ENCODE peak calls at places on chromosomes 12 and 14, in five cellular contexts. One of them, this sample, is unnamed.

GRCh38 chr12:75611041-75611440 is 99.6 kb upstream of the KRR1 start:
- DNase-seq in K562: no peak
- DNase-seq in endothelial cell of umbilical vein: no peak
- DNase-seq in A549: no peak
- DNase-seq in GM12878: no peak
- DNase-seq in this sample: peak

GRCh38 chr12:34291001-34291400 is 268.7 kb downstream of the ALG10 start:
- DNase-seq in K562: no peak
- DNase-seq in A549: no peak
- DNase-seq in endothelial cell of umbilical vein: no peak
- DNase-seq in GM12878: no peak
- DNase-seq in this sample: no peak

GRCh38 chr14:64673748-64674147 is 30.5 kb upstream of the PLEKHG3 start:
- DNase-seq in GM12878: peak
- DNase-seq in A549: no peak
- DNase-seq in K562: no peak
- DNase-seq in endothelial cell of umbilical vein: no peak
- DNase-seq in this sample: peak

GRCh38 chr12:88188180-88188579 is 46.1 kb downstream of the TMTC3 start:
- DNase-seq in A549: no peak
- DNase-seq in GM12878: no peak
- DNase-seq in endothelial cell of umbilical vein: no peak
- DNase-seq in K562: no peak
- DNase-seq in this sample: no peak

GRCh38 chr14:101188571-101188915 is 285.0 kb upstream of the RTL1 start:
- DNase-seq in K562: no peak
- DNase-seq in GM12878: no peak
- DNase-seq in endothelial cell of umbilical vein: no peak
- DNase-seq in A549: no peak
- DNase-seq in this sample: no peak

GRCh38 chr14:95057851-95058250 is 99.5 kb downstream of the DICER1 start:
- DNase-seq in endothelial cell of umbilical vein: no peak
- DNase-seq in A549: no peak
- DNase-seq in GM12878: no peak
- DNase-seq in K562: no peak
- DNase-seq in this sample: no peak

GRCh38 chr14:103031956-103032355 is 25.4 kb downstream of the CDC42BPB start:
- DNase-seq in A549: peak
- DNase-seq in K562: no peak
- DNase-seq in GM12878: no peak
- DNase-seq in endothelial cell of umbilical vein: peak
- DNase-seq in this sample: no peak

GRCh38 chr14:74860899-74861733 is 14.8 kb downstream of the PROX2 start:
- DNase-seq in GM12878: no peak
- DNase-seq in endothelial cell of umbilical vein: peak
- DNase-seq in K562: peak
- DNase-seq in A549: peak
- DNase-seq in this sample: peak

GRCh38 chr12:31651893-31652521 is 7.5 kb upstream of the ETFBKMT start:
- DNase-seq in GM12878: no peak
- DNase-seq in K562: peak
- DNase-seq in A549: no peak
- DNase-seq in endothelial cell of umbilical vein: no peak
- DNase-seq in this sample: no peak

GRCh38 chr12:105036937-105037649 is 47.2 kb downstream of the ALDH1L2 start:
- DNase-seq in endothelial cell of umbilical vein: peak
- DNase-seq in GM12878: no peak
- DNase-seq in K562: no peak
- DNase-seq in A549: no peak
- DNase-seq in this sample: no peak

GRCh38 chr12:28159688-28160087 is 30.6 kb upstream of the CCDC91 start:
- DNase-seq in GM12878: no peak
- DNase-seq in endothelial cell of umbilical vein: no peak
- DNase-seq in K562: no peak
- DNase-seq in A549: no peak
- DNase-seq in this sample: no peak

GRCh38 chr14:104388011-104388521 is 191.5 kb upstream of the C14orf180 start:
- DNase-seq in A549: no peak
- DNase-seq in K562: no peak
- DNase-seq in endothelial cell of umbilical vein: no peak
- DNase-seq in GM12878: no peak
- DNase-seq in this sample: no peak

GRCh38 chr12:113673524-113674238 is 202.0 kb upstream of the LHX5 start:
- DNase-seq in A549: no peak
- DNase-seq in GM12878: no peak
- DNase-seq in endothelial cell of umbilical vein: no peak
- DNase-seq in K562: no peak
- DNase-seq in this sample: no peak

GRCh38 chr12:32548691-32549412 is 130.2 kb upstream of the DNM1L start:
- DNase-seq in K562: no peak
- DNase-seq in A549: no peak
- DNase-seq in GM12878: no peak
- DNase-seq in endothelial cell of umbilical vein: peak
- DNase-seq in this sample: no peak

GRCh38 chr12:124006582-124007170 is 33.7 kb downstream of the ZNF664 start:
- DNase-seq in GM12878: no peak
- DNase-seq in K562: peak
- DNase-seq in endothelial cell of umbilical vein: no peak
- DNase-seq in A549: no peak
- DNase-seq in this sample: no peak

GRCh38 chr14:85195872-85196477 is 334.0 kb upstream of the FLRT2 start:
- DNase-seq in GM12878: no peak
- DNase-seq in K562: no peak
- DNase-seq in endothelial cell of umbilical vein: peak
- DNase-seq in A549: peak
- DNase-seq in this sample: peak

GRCh38 chr12:45987339-45987726 is 3.0 kb downstream of the SCAF11 start:
- DNase-seq in GM12878: no peak
- DNase-seq in K562: no peak
- DNase-seq in A549: no peak
- DNase-seq in endothelial cell of umbilical vein: no peak
- DNase-seq in this sample: no peak

GRCh38 chr12:132284618-132285310 is 44.6 kb downstream of the GALNT9 start:
- DNase-seq in A549: peak
- DNase-seq in endothelial cell of umbilical vein: no peak
- DNase-seq in GM12878: no peak
- DNase-seq in K562: no peak
- DNase-seq in this sample: no peak

GRCh38 chr12:116152268-116152667 is 125.2 kb downstream of the MED13L start:
- DNase-seq in GM12878: no peak
- DNase-seq in endothelial cell of umbilical vein: no peak
- DNase-seq in K562: no peak
- DNase-seq in A549: no peak
- DNase-seq in this sample: no peak

GRCh38 chr14:91517013-91517412 is 6.9 kb upstream of the PPP4R3A start:
- DNase-seq in A549: no peak
- DNase-seq in endothelial cell of umbilical vein: no peak
- DNase-seq in K562: no peak
- DNase-seq in GM12878: no peak
- DNase-seq in this sample: no peak

GRCh38 chr14:52473557-52473956 is 78.7 kb downstream of the TXNDC16 start:
- DNase-seq in A549: no peak
- DNase-seq in endothelial cell of umbilical vein: peak
- DNase-seq in GM12878: no peak
- DNase-seq in K562: peak
- DNase-seq in this sample: peak

GRCh38 chr12:26188132-26188531 is 7.2 kb upstream of the SSPN start:
- DNase-seq in K562: no peak
- DNase-seq in GM12878: no peak
- DNase-seq in endothelial cell of umbilical vein: no peak
- DNase-seq in A549: no peak
- DNase-seq in this sample: no peak

GRCh38 chr14:87994974-87995373 is 2.0 kb upstream of the GALC start:
- DNase-seq in A549: no peak
- DNase-seq in K562: peak
- DNase-seq in GM12878: peak
- DNase-seq in endothelial cell of umbilical vein: no peak
- DNase-seq in this sample: no peak

GRCh38 chr14:96756745-96757144 is 40.4 kb upstream of the VRK1 start:
- DNase-seq in A549: no peak
- DNase-seq in GM12878: no peak
- DNase-seq in K562: peak
- DNase-seq in endothelial cell of umbilical vein: no peak
- DNase-seq in this sample: no peak

DNA sequence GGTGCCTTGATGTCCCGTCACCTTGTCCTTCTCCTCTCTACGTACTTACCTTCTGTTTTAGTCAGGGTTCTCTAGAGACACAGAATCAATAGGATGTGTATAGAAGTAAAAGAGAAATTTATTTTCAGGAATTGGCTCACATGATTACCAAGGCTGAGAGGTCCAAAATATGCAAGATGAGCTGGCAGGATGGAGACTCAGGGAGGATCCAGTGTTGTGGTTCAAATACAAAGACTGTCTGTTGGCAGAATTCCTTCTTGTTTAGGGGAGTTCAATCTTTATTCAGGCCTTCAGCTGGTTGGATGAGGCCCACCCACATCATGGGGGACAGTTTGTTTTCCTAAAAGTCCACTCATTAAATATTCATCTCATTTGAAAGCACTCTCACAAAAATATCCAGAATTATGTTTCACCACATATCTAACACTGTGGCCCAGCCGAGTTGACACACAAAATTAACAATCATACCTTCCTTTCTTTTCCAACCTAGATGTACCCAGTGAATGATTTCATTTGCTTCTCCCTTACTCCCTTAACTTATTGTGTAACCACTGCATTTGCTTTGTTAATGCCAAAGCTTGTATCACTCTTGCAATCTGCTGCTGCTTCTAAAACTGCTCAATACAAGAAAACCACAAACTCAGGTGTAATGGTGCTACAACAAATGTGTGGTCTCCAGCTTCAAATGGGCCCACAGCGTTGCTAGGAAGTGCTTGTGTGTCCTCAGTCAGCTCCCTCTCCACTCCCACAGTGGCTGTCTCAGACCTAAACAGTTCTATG is 195.4 kb upstream of the ARHGAP5 start:
- DNase-seq in A549: no peak
- DNase-seq in endothelial cell of umbilical vein: no peak
- DNase-seq in GM12878: no peak
- DNase-seq in K562: no peak
- DNase-seq in this sample: no peak
- TF ChIP-seq MYC in A549: no peak
- TF ChIP-seq MYC in endothelial cell of umbilical vein: no peak
- TF ChIP-seq MYC in GM12878: no peak
- TF ChIP-seq MYC in K562: no peak
- TF ChIP-seq MYC in this sample: no peak

GRCh38 chr14:32414808-32415255 is 85.7 kb downstream of the AKAP6 start:
- DNase-seq in GM12878: no peak
- DNase-seq in A549: no peak
- DNase-seq in K562: no peak
- DNase-seq in endothelial cell of umbilical vein: peak
- DNase-seq in this sample: no peak

GRCh38 chr14:32421781-32422180 is 92.7 kb downstream of the AKAP6 start:
- DNase-seq in K562: no peak
- DNase-seq in endothelial cell of umbilical vein: no peak
- DNase-seq in GM12878: no peak
- DNase-seq in A549: no peak
- DNase-seq in this sample: no peak

GRCh38 chr14:32419429-32419828 is 90.3 kb downstream of the AKAP6 start:
- DNase-seq in K562: no peak
- DNase-seq in A549: no peak
- DNase-seq in GM12878: no peak
- DNase-seq in endothelial cell of umbilical vein: no peak
- DNase-seq in this sample: no peak

GRCh38 chr14:32413967-32414640 is 85.0 kb downstream of the AKAP6 start:
- DNase-seq in endothelial cell of umbilical vein: peak
- DNase-seq in K562: no peak
- DNase-seq in GM12878: no peak
- DNase-seq in A549: no peak
- DNase-seq in this sample: no peak

DNA sequence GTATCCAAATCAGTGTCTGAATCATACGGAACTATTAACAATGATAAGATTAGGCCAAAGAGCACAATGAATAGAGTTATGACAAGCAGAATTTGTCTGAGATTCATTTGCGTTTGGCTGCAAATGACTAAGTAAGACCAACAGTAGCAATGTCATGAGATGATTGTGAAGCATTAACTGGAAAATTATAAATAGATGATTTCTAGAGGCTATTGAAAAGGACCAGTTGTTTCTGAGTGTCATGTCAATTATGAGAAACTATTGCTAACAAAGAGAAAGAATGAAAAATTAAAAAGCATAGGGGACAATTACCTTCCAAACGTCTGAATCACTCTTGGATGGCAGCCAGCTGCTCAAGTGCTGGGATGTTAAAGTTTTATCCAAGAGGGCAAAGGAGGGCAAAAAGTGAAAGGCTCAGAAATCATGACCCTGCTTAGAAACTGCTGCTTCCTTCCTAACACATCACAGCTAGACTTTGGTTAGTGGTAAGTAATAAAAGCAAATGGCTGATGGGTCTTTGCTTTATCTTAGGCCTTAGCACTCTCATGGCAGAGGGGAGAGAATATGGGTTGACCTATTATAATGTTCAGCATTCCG is 89.0 kb downstream of the AKAP6 start:
- DNase-seq in endothelial cell of umbilical vein: peak
- DNase-seq in A549: no peak
- DNase-seq in K562: peak
- DNase-seq in GM12878: no peak
- DNase-seq in this sample: no peak
- TF ChIP-seq MYC in endothelial cell of umbilical vein: no peak
- TF ChIP-seq MYC in A549: no peak
- TF ChIP-seq MYC in K562: no peak
- TF ChIP-seq MYC in GM12878: no peak
- TF ChIP-seq MYC in this sample: no peak

GRCh38 chr14:76309572-76310551 is 66.1 kb upstream of the ESRRB start:
- DNase-seq in K562: no peak
- DNase-seq in endothelial cell of umbilical vein: no peak
- DNase-seq in GM12878: no peak
- DNase-seq in A549: no peak
- DNase-seq in this sample: no peak
- TF ChIP-seq MYC in K562: no peak
- TF ChIP-seq MYC in endothelial cell of umbilical vein: no peak
- TF ChIP-seq MYC in GM12878: no peak
- TF ChIP-seq MYC in A549: no peak
- TF ChIP-seq MYC in this sample: no peak

DNA sequence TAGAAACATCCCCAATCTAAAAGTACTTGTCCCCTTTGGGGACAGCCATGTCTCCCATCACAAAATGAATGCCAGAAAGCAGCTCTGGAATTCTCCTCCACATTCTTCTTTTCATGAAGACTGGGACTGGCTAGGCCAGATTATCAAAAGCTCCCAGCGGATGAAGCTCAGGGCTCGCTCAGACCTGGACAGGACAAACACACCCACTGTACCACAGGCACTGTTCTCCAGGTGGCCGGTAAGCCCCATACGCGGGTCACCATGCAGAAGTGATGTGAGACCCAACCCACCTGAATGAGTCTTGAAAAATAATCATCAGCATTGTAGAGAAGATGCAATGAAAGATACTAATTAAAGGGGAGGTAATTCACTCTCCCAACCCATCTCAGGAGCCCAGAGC is 85.1 kb downstream of the GCH1 start:
- DNase-seq in K562: no peak
- DNase-seq in endothelial cell of umbilical vein: no peak
- DNase-seq in A549: no peak
- DNase-seq in GM12878: no peak
- DNase-seq in this sample: no peak
- TF ChIP-seq MYC in K562: no peak
- TF ChIP-seq MYC in endothelial cell of umbilical vein: no peak
- TF ChIP-seq MYC in A549: no peak
- TF ChIP-seq MYC in GM12878: no peak
- TF ChIP-seq MYC in this sample: no peak